ENCODE peak calls at places on chromosomes 6 and 20, in ten cellular contexts. One of them, this sample, is unnamed.

GRCh38 chr6:36314221-36315014 is 22.3 kb downstream of the BNIP5 start:
- DNase-seq in suprapubic skin: no peak
- DNase-seq in heart left ventricle: no peak
- DNase-seq in upper lobe of left lung: no peak
- DNase-seq in tibial nerve: no peak
- DNase-seq in right lobe of liver: no peak
- DNase-seq in ovary: no peak
- DNase-seq in breast epithelium: no peak
- DNase-seq in HCT116: peak; percentile 12
- DNase-seq in body of pancreas: no peak
- DNase-seq in this sample: peak; percentile 21

GRCh38 chr6:29531668-29532067 is 27.9 kb downstream of the UBD start:
- DNase-seq in suprapubic skin: no peak
- DNase-seq in heart left ventricle: no peak
- DNase-seq in upper lobe of left lung: no peak
- DNase-seq in tibial nerve: no peak
- DNase-seq in right lobe of liver: no peak
- DNase-seq in ovary: no peak
- DNase-seq in breast epithelium: no peak
- DNase-seq in HCT116: no peak
- DNase-seq in body of pancreas: no peak
- DNase-seq in this sample: no peak

GRCh38 chr6:122789078-122789861 is at the start of gene SMPDL3A:
- DNase-seq in suprapubic skin: peak; percentile 84
- DNase-seq in heart left ventricle: peak; percentile 77
- DNase-seq in upper lobe of left lung: peak; percentile 95
- DNase-seq in tibial nerve: peak; percentile 46
- DNase-seq in right lobe of liver: peak; percentile 91
- DNase-seq in ovary: peak; percentile 80
- DNase-seq in breast epithelium: peak; percentile 55
- DNase-seq in HCT116: peak; percentile 57
- DNase-seq in body of pancreas: peak; percentile 81
- DNase-seq in this sample: peak; percentile 86

GRCh38 chr20:25276533-25277050 is 28.7 kb downstream of the PYGB start:
- DNase-seq in suprapubic skin: peak; percentile 70
- DNase-seq in heart left ventricle: peak; percentile 32
- DNase-seq in upper lobe of left lung: no peak
- DNase-seq in tibial nerve: peak; percentile 12
- DNase-seq in right lobe of liver: peak; percentile 46
- DNase-seq in ovary: peak; percentile 10
- DNase-seq in breast epithelium: no peak
- DNase-seq in HCT116: no peak
- DNase-seq in body of pancreas: peak; percentile 1
- DNase-seq in this sample: peak; percentile 43

GRCh38 chr6:138523347-138524210 is 24.3 kb upstream of the NHSL1 start:
- DNase-seq in suprapubic skin: no peak
- DNase-seq in heart left ventricle: no peak
- DNase-seq in upper lobe of left lung: no peak
- DNase-seq in tibial nerve: no peak
- DNase-seq in right lobe of liver: no peak
- DNase-seq in ovary: no peak
- DNase-seq in breast epithelium: no peak
- DNase-seq in HCT116: no peak
- DNase-seq in body of pancreas: no peak
- DNase-seq in this sample: no peak

GRCh38 chr6:21732731-21733130 is 139.2 kb downstream of the SOX4 start:
- DNase-seq in suprapubic skin: no peak
- DNase-seq in heart left ventricle: no peak
- DNase-seq in upper lobe of left lung: no peak
- DNase-seq in tibial nerve: no peak
- DNase-seq in right lobe of liver: no peak
- DNase-seq in ovary: no peak
- DNase-seq in breast epithelium: no peak
- DNase-seq in HCT116: no peak
- DNase-seq in body of pancreas: no peak
- DNase-seq in this sample: no peak

GRCh38 chr6:107800564-107801164 is 23.4 kb downstream of the SCML4 start:
- DNase-seq in suprapubic skin: no peak
- DNase-seq in heart left ventricle: no peak
- DNase-seq in upper lobe of left lung: no peak
- DNase-seq in tibial nerve: no peak
- DNase-seq in right lobe of liver: no peak
- DNase-seq in ovary: no peak
- DNase-seq in breast epithelium: no peak
- DNase-seq in HCT116: no peak
- DNase-seq in body of pancreas: peak; percentile 12
- DNase-seq in this sample: no peak

GRCh38 chr6:35295521-35296315 is 1.9 kb upstream of the DEF6 start:
- DNase-seq in suprapubic skin: no peak
- DNase-seq in heart left ventricle: no peak
- DNase-seq in upper lobe of left lung: no peak
- DNase-seq in tibial nerve: no peak
- DNase-seq in right lobe of liver: no peak
- DNase-seq in ovary: no peak
- DNase-seq in breast epithelium: no peak
- DNase-seq in HCT116: no peak
- DNase-seq in body of pancreas: no peak
- DNase-seq in this sample: no peak

GRCh38 chr6:144559865-144560603 is 274.9 kb downstream of the UTRN start:
- DNase-seq in suprapubic skin: no peak
- DNase-seq in heart left ventricle: no peak
- DNase-seq in upper lobe of left lung: no peak
- DNase-seq in tibial nerve: no peak
- DNase-seq in right lobe of liver: no peak
- DNase-seq in ovary: no peak
- DNase-seq in breast epithelium: no peak
- DNase-seq in HCT116: no peak
- DNase-seq in body of pancreas: no peak
- DNase-seq in this sample: no peak

GRCh38 chr20:48563191-48563884 is 264.5 kb downstream of the PREX1 start:
- DNase-seq in suprapubic skin: no peak
- DNase-seq in heart left ventricle: no peak
- DNase-seq in upper lobe of left lung: no peak
- DNase-seq in tibial nerve: no peak
- DNase-seq in right lobe of liver: no peak
- DNase-seq in ovary: no peak
- DNase-seq in breast epithelium: no peak
- DNase-seq in HCT116: no peak
- DNase-seq in body of pancreas: no peak
- DNase-seq in this sample: no peak

GRCh38 chr20:57397004-57397692 is 6.0 kb downstream of the RBM38 start:
- DNase-seq in suprapubic skin: no peak
- DNase-seq in heart left ventricle: peak; percentile 13
- DNase-seq in upper lobe of left lung: no peak
- DNase-seq in tibial nerve: no peak
- DNase-seq in right lobe of liver: peak; percentile 47
- DNase-seq in ovary: peak; percentile 43
- DNase-seq in breast epithelium: no peak
- DNase-seq in HCT116: no peak
- DNase-seq in body of pancreas: no peak
- DNase-seq in this sample: no peak
- H3K4me1 ChIP-seq in suprapubic skin: peaks cover 70% of the 10 kb centered on the region
- H3K4me1 ChIP-seq in heart left ventricle: peaks cover 90% of the 10 kb centered on the region
- H3K4me1 ChIP-seq in upper lobe of left lung: peaks cover 66% of the 10 kb centered on the region
- H3K4me1 ChIP-seq in tibial nerve: no peaks in the 10 kb centered on the region
- H3K4me1 ChIP-seq in right lobe of liver: no peaks in the 10 kb centered on the region
- H3K4me1 ChIP-seq in ovary: peaks cover 44% of the 10 kb centered on the region
- H3K4me1 ChIP-seq in breast epithelium: peaks cover 5% of the 10 kb centered on the region
- H3K4me1 ChIP-seq in HCT116: peaks cover 10% of the 10 kb centered on the region
- H3K4me1 ChIP-seq in body of pancreas: peaks cover 24% of the 10 kb centered on the region
- H3K4me1 ChIP-seq in this sample: peaks cover 56% of the 10 kb centered on the region

DNA sequence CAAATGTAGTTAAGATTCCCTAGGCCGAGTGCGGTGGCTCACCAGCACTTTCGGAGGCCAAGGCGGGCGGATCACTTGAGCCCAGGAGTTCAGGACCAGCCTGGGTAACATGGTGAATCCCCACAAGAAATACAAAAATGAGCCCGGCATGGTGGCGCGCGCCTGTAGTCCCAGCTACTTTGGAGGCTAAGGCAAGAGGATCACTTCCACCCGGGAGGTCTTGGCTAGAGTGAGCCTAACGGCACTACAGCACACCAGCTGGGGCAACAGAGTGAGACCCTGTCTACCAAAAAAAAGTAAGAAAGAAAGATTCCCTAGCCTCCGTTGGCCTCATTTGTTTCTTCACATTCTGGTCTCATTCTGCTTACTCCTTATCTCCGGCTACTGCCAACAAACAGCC is 1.2 kb downstream of the ESF1 start:
- DNase-seq in suprapubic skin: no peak
- DNase-seq in heart left ventricle: no peak
- DNase-seq in upper lobe of left lung: no peak
- DNase-seq in tibial nerve: no peak
- DNase-seq in right lobe of liver: no peak
- DNase-seq in ovary: no peak
- DNase-seq in breast epithelium: no peak
- DNase-seq in HCT116: no peak
- DNase-seq in body of pancreas: no peak
- DNase-seq in this sample: no peak
- H3K27ac ChIP-seq in suprapubic skin: no peak overlapping the region
- H3K27ac ChIP-seq in heart left ventricle: no peak overlapping the region
- H3K27ac ChIP-seq in upper lobe of left lung: no peak overlapping the region
- H3K27ac ChIP-seq in tibial nerve: no peak overlapping the region
- H3K27ac ChIP-seq in right lobe of liver: no peak overlapping the region
- H3K27ac ChIP-seq in ovary: no peak overlapping the region
- H3K27ac ChIP-seq in breast epithelium: no peak overlapping the region
- H3K27ac ChIP-seq in HCT116: no peak overlapping the region
- H3K27ac ChIP-seq in body of pancreas: no peak overlapping the region
- H3K27ac ChIP-seq in this sample: no peak overlapping the region

DNA sequence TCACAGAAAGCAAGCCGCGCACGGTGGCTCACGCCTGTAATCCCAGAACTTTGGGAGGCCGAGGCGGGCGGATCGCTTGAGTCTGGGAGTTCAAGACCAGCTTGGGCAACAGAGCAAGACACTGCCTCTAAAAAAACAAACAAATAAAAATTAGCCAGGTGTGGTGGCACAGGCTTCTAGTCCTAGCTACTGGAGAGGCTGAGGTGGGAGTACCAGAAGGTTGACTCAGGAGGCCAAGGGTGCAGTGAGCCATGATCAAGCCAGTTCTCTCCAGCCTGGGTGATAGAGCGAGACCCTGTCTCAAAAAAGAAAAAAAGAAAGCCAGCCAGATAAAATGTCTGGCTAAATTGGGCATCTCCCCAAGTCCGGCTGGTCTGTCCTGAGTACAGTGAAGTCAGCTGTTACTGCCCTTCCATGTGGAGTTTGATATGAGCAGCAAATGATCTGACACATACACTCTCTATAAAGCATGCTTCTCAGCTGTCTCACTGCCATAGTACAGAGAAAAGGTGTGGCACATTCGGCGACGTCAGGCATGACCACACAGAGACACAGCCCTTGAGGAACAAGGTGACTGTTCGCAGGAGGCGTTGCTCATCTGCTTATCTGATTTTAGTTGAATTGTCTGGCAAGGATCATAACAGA is 13.0 kb downstream of the CD83 start:
- DNase-seq in suprapubic skin: no peak
- DNase-seq in heart left ventricle: no peak
- DNase-seq in upper lobe of left lung: no peak
- DNase-seq in tibial nerve: no peak
- DNase-seq in right lobe of liver: no peak
- DNase-seq in ovary: no peak
- DNase-seq in breast epithelium: no peak
- DNase-seq in HCT116: no peak
- DNase-seq in body of pancreas: no peak
- DNase-seq in this sample: no peak
- TF ChIP-seq POLR2A in suprapubic skin: no peak
- TF ChIP-seq POLR2A in heart left ventricle: no peak
- TF ChIP-seq POLR2A in upper lobe of left lung: no peak
- TF ChIP-seq POLR2A in tibial nerve: no peak
- TF ChIP-seq POLR2A in right lobe of liver: no peak
- TF ChIP-seq POLR2A in ovary: no peak
- TF ChIP-seq POLR2A in breast epithelium: no peak
- TF ChIP-seq POLR2A in HCT116: no peak
- TF ChIP-seq POLR2A in body of pancreas: no peak
- TF ChIP-seq POLR2A in this sample: no peak

GRCh38 chr20:32674362-32674789 is 635 bp upstream of the C20orf203 start:
- DNase-seq in suprapubic skin: no peak
- DNase-seq in heart left ventricle: no peak
- DNase-seq in upper lobe of left lung: no peak
- DNase-seq in tibial nerve: no peak
- DNase-seq in right lobe of liver: no peak
- DNase-seq in ovary: no peak
- DNase-seq in breast epithelium: peak; percentile 68
- DNase-seq in HCT116: peak; percentile 40
- DNase-seq in body of pancreas: peak; percentile 37
- DNase-seq in this sample: peak; percentile 51

GRCh38 chr20:32670773-32671455 is 2.8 kb downstream of the C20orf203 start:
- DNase-seq in suprapubic skin: no peak
- DNase-seq in heart left ventricle: no peak
- DNase-seq in upper lobe of left lung: no peak
- DNase-seq in tibial nerve: no peak
- DNase-seq in right lobe of liver: no peak
- DNase-seq in ovary: no peak
- DNase-seq in breast epithelium: no peak
- DNase-seq in HCT116: no peak
- DNase-seq in body of pancreas: no peak
- DNase-seq in this sample: no peak

GRCh38 chr20:32672982-32673727 is 586 bp downstream of the C20orf203 start:
- DNase-seq in suprapubic skin: no peak
- DNase-seq in heart left ventricle: no peak
- DNase-seq in upper lobe of left lung: peak; percentile 69
- DNase-seq in tibial nerve: no peak
- DNase-seq in right lobe of liver: no peak
- DNase-seq in ovary: no peak
- DNase-seq in breast epithelium: no peak
- DNase-seq in HCT116: no peak
- DNase-seq in body of pancreas: no peak
- DNase-seq in this sample: no peak

GRCh38 chr20:32675223-32675975 is 1.7 kb upstream of the C20orf203 start:
- DNase-seq in suprapubic skin: no peak
- DNase-seq in heart left ventricle: no peak
- DNase-seq in upper lobe of left lung: no peak
- DNase-seq in tibial nerve: no peak
- DNase-seq in right lobe of liver: no peak
- DNase-seq in ovary: no peak
- DNase-seq in breast epithelium: no peak
- DNase-seq in HCT116: no peak
- DNase-seq in body of pancreas: no peak
- DNase-seq in this sample: no peak

DNA sequence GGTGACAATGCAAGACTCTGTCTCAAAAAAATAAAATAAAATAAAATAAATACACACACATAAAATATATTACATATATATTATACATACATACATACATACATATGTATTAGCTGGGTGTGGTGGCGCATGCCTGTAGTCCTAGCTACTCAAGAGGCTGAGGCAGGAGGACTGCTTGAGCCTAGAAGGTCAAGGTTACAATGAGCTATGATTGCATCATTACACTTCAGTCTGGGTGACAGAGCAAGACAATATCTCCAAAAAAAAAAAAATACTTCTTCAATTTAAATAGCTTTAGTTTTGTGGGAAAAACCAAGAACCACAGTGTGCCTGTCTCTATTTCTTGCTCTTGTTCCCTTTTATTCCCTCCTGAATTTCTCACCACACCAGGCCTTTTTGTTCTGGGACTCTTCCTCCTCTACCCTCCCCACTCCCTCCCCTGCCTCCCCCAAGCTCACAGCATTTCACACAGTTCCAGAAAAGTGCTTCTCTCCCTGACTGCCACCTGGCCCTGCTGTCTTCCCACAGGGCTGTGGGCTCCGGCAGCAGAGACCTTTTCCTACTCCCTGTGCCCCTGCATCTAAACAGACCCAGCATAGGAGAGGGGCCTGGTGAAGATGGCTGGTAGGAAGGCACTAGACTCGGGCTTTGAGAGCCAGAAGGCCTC is 1.3 kb downstream of the C20orf203 start:
- DNase-seq in suprapubic skin: no peak
- DNase-seq in heart left ventricle: no peak
- DNase-seq in upper lobe of left lung: no peak
- DNase-seq in tibial nerve: no peak
- DNase-seq in right lobe of liver: no peak
- DNase-seq in ovary: no peak
- DNase-seq in breast epithelium: no peak
- DNase-seq in HCT116: no peak
- DNase-seq in body of pancreas: no peak
- DNase-seq in this sample: no peak
- H3K4me1 ChIP-seq in suprapubic skin: peaks cover 4% of the 10 kb centered on the region
- H3K4me1 ChIP-seq in heart left ventricle: no peaks in the 10 kb centered on the region
- H3K4me1 ChIP-seq in upper lobe of left lung: peaks cover 21% of the 10 kb centered on the region
- H3K4me1 ChIP-seq in tibial nerve: no peaks in the 10 kb centered on the region
- H3K4me1 ChIP-seq in right lobe of liver: no peaks in the 10 kb centered on the region
- H3K4me1 ChIP-seq in ovary: no peaks in the 10 kb centered on the region
- H3K4me1 ChIP-seq in breast epithelium: no peaks in the 10 kb centered on the region
- H3K4me1 ChIP-seq in HCT116: peaks cover under 1% of the 10 kb centered on the region
- H3K4me1 ChIP-seq in body of pancreas: no peaks in the 10 kb centered on the region
- H3K4me1 ChIP-seq in this sample: no peaks in the 10 kb centered on the region